ENCODE peak calls at places on chromosomes 2 and 18, in seven cellular contexts. K, I, E, P, A, T and L are unnamed samples.

GRCh38 chr2:177543007-177543760 is 150.6 kb downstream of the AGPS start:
- DNase-seq in I (no peak), T (no peak), A (peak), E (no peak), P (peak), K (no peak), L (no peak)

GRCh38 chr2:144460981-144461766 is 58.7 kb downstream of the ZEB2 start:
- DNase-seq in T (no peak), I (no peak), K (no peak), P (peak), E (peak), A (peak), L (no peak)

GRCh38 chr2:954687-955000 is 4.0 kb downstream of the SNTG2 start:
- DNase-seq in K (no peak), E (no peak), P (no peak), I (no peak), T (no peak), A (no peak), L (no peak)

GRCh38 chr18:42201137-42201536 is 246.1 kb downstream of the PIK3C3 start:
- DNase-seq in K (no peak), E (no peak), A (no peak), I (no peak), P (no peak), T (no peak), L (no peak)

GRCh38 chr2:199434555-199434954 is 23.2 kb downstream of the SATB2 start:
- DNase-seq in T (no peak), K (no peak), E (no peak), I (no peak), A (no peak), P (no peak), L (no peak)

GRCh38 chr18:60996822-60997221 is 336.4 kb upstream of the CDH20 start:
- DNase-seq in K (no peak), E (no peak), P (no peak), I (no peak), A (no peak), T (no peak), L (no peak)

GRCh38 chr2:7670905-7671304 is 753.7 kb downstream of the RNF144A start:
- DNase-seq in E (no peak), K (no peak), P (peak), A (no peak), I (no peak), T (no peak), L (no peak)

GRCh38 chr2:143034292-143035074 is 94.7 kb upstream of the ARHGAP15 start:
- DNase-seq in I (peak), T (peak), P (peak), A (peak), E (peak), K (no peak), L (peak)

GRCh38 chr18:48059363-48060109 is 129.1 kb upstream of the SMAD2 start:
- DNase-seq in T (no peak), K (no peak), I (no peak), E (no peak), A (no peak), P (no peak), L (no peak)